ENCODE peak calls at places on chromosomes 4 and X, in nine cellular contexts. O is GM10248, J is T-helper 2 cell, E is progenitor cell of endocrine pancreas, I is small intestine, Z is GF-D8, K is stomach, B is NCI-H345, Y is aorta. R is an unnamed sample.

GRCh38 chr4:33493231-33493630 is 2751.1 kb downstream of the ARAP2 start:
- DNase-seq in O (no peak), J (no peak), E (no peak), I (no peak), Z (no peak), K (no peak), B (no peak), Y (no peak), R (no peak)

GRCh38 chr4:142413516-142413915 is 432.6 kb downstream of the INPP4B start:
- DNase-seq in O (no peak), J (no peak), E (no peak), I (no peak), Z (no peak), K (no peak), B (no peak), Y (no peak), R (no peak)

GRCh38 chr4:188778880-188779279 is 639.6 kb downstream of the TRIML1 start:
- DNase-seq in O (no peak), J (no peak), E (no peak), I (no peak), Z (no peak), K (no peak), B (no peak), Y (no peak), R (no peak)

GRCh38 chr4:76192221-76192620 is 21.4 kb downstream of the SCARB2 start:
- DNase-seq in O (no peak), J (no peak), E (no peak), I (peak), Z (no peak), K (no peak), B (no peak), Y (no peak), R (no peak)

GRCh38 chrX:9188117-9188516 is 154.2 kb upstream of the FAM9B start:
- DNase-seq in O (no peak), J (no peak), E (no peak), I (no peak), Z (no peak), K (no peak), B (peak), Y (no peak), R (no peak)

GRCh38 chr4:115249808-115250207 is 136.4 kb upstream of the NDST4 start:
- DNase-seq in O (no peak), J (no peak), E (no peak), I (no peak), Z (no peak), K (no peak), B (no peak), Y (no peak), R (no peak)

GRCh38 chr4:1489639-1489995 is 83.4 kb upstream of the NKX1-1 start:
- DNase-seq in O (no peak), J (no peak), E (no peak), I (no peak), Z (no peak), K (no peak), B (no peak), Y (no peak), R (no peak)

GRCh38 chr4:85028910-85029309 is 62.4 kb upstream of the WDFY3 start:
- DNase-seq in O (no peak), J (no peak), E (no peak), I (no peak), Z (no peak), K (no peak), B (no peak), Y (no peak), R (no peak)

GRCh38 chr4:80340036-80340435 is 4.5 kb downstream of the CFAP299 start:
- DNase-seq in O (no peak), J (no peak), E (no peak), I (no peak), Z (no peak), K (no peak), B (no peak), Y (no peak), R (no peak)

GRCh38 chr4:106201373-106201772 is 114.6 kb downstream of the TBCK start:
- DNase-seq in O (no peak), J (no peak), E (no peak), I (peak), Z (peak), K (no peak), B (peak), Y (no peak), R (no peak)

GRCh38 chr4:178415925-178416324 is 973.7 kb upstream of the AGA start:
- DNase-seq in O (peak), J (no peak), E (no peak), I (no peak), Z (no peak), K (no peak), B (no peak), Y (no peak), R (no peak)

GRCh38 chr4:158801066-158801465 is 32.2 kb downstream of the FNIP2 start:
- DNase-seq in O (no peak), J (no peak), E (no peak), I (no peak), Z (no peak), K (no peak), B (no peak), Y (no peak), R (no peak)

GRCh38 chrX:149939271-149940014 is 1.2 kb upstream of the EOLA2 start:
- DNase-seq in O (peak), J (peak), E (peak), I (peak), Z (peak), K (peak), B (peak), Y (peak), R (peak)

GRCh38 chr4:101304916-101305315 is 42.4 kb downstream of the PPP3CA start:
- DNase-seq in O (no peak), J (no peak), E (no peak), I (no peak), Z (no peak), K (no peak), B (peak), Y (no peak), R (peak)

GRCh38 chr4:2432991-2433530 is 14.3 kb downstream of the CFAP99 start:
- DNase-seq in O (no peak), J (no peak), E (no peak), I (no peak), Z (no peak), K (no peak), B (no peak), Y (no peak), R (peak)

GRCh38 chr4:94634266-94634665 is 123.5 kb upstream of the BMPR1B start:
- DNase-seq in O (no peak), J (no peak), E (no peak), I (no peak), Z (no peak), K (no peak), B (no peak), Y (no peak), R (no peak)

GRCh38 chr4:79748835-79749234 is 324.2 kb downstream of the ANTXR2 start:
- DNase-seq in O (no peak), J (no peak), E (no peak), I (no peak), Z (no peak), K (no peak), B (no peak), Y (no peak), R (no peak)

GRCh38 chr4:147842573-147842972 is 110.7 kb downstream of the ARHGAP10 start:
- DNase-seq in O (no peak), J (no peak), E (no peak), I (no peak), Z (no peak), K (no peak), B (no peak), Y (no peak), R (peak)

GRCh38 chr4:82555279-82555678 is 6.5 kb downstream of the TMEM150C start:
- DNase-seq in O (no peak), J (no peak), E (no peak), I (no peak), Z (no peak), K (no peak), B (no peak), Y (no peak), R (no peak)

GRCh38 chrX:22278375-22278774 is 5.7 kb downstream of the CBLL2 start:
- DNase-seq in O (no peak), J (no peak), E (no peak), I (no peak), Z (no peak), K (no peak), B (no peak), Y (no peak), R (no peak)

GRCh38 chrX:95885074-95885473 is 799.6 kb upstream of the DIAPH2 start:
- DNase-seq in O (no peak), J (no peak), E (no peak), I (no peak), Z (no peak), K (no peak), B (no peak), Y (no peak), R (no peak)

GRCh38 chrX:124401696-124402095 is 55.3 kb downstream of the SH2D1A start:
- DNase-seq in O (no peak), J (no peak), E (no peak), I (no peak), Z (no peak), K (no peak), B (no peak), Y (no peak), R (no peak)

GRCh38 chrX:55801811-55802210 is 84.3 kb downstream of the RRAGB start:
- DNase-seq in O (no peak), J (no peak), E (no peak), I (peak), Z (no peak), K (no peak), B (no peak), Y (no peak), R (no peak)

GRCh38 chr4:24727390-24727789 is 68.0 kb upstream of the SOD3 start:
- DNase-seq in O (no peak), J (no peak), E (no peak), I (no peak), Z (no peak), K (no peak), B (no peak), Y (no peak), R (no peak)

GRCh38 chr4:56048621-56049427 is 100.1 kb downstream of the CEP135 start:
- DNase-seq in O (peak), J (peak), E (peak), I (peak), Z (peak), K (peak), B (peak), Y (peak), R (peak)

GRCh38 chr4:88757067-88757466 is 59.4 kb upstream of the NAP1L5 start:
- DNase-seq in O (no peak), J (no peak), E (no peak), I (no peak), Z (no peak), K (no peak), B (no peak), Y (no peak), R (no peak)

GRCh38 chr4:186698028-186698427 is 25.6 kb downstream of the FAT1 start:
- DNase-seq in O (no peak), J (no peak), E (no peak), I (peak), Z (no peak), K (no peak), B (no peak), Y (no peak), R (no peak)

GRCh38 chrX:65821721-65822496 is 154.5 kb downstream of the MSN start:
- DNase-seq in O (peak), J (peak), E (no peak), I (peak), Z (no peak), K (no peak), B (no peak), Y (no peak), R (no peak)